ENCODE peak calls at places on chromosomes 16 and 17, in six cellular contexts. T, W, J, X, R and G are unnamed samples.

GRCh38 chr16:66541388-66542360 is 8.2 kb downstream of the TK2 start:
- DNase-seq in T (no peak), W (no peak), J (no peak), X (no peak), R (no peak), G (no peak)

GRCh38 chr17:42980766-42981397 is 517 bp downstream of the RUNDC1 start:
- DNase-seq in T (no peak), W (no peak), J (peak), X (no peak), R (peak), G (peak)

GRCh38 chr16:89815639-89816348 is 653 bp downstream of the FANCA start:
- DNase-seq in T (no peak), W (no peak), J (no peak), X (no peak), R (peak), G (peak)

GRCh38 chr16:81189100-81189664 is 49.3 kb upstream of the BCO1 start:
- DNase-seq in T (no peak), W (no peak), J (peak), X (no peak), R (no peak), G (no peak)

GRCh38 chr17:75564195-75564594 is 23.4 kb upstream of the MYO15B start:
- DNase-seq in T (no peak), W (no peak), J (no peak), X (no peak), R (no peak), G (no peak)

GRCh38 chr16:56246051-56246817 is 54.9 kb downstream of the GNAO1 start:
- DNase-seq in T (peak), W (no peak), J (peak), X (peak), R (peak), G (peak)

GRCh38 chr16:79754081-79754872 is 153.7 kb upstream of the MAF start:
- DNase-seq in T (no peak), W (no peak), J (no peak), X (no peak), R (no peak), G (no peak)

GRCh38 chr17:31095239-31096105 is 695 bp downstream of the NF1 start:
- DNase-seq in T (no peak), W (no peak), J (peak), X (no peak), R (peak), G (peak)

GRCh38 chr16:67399749-67400704 is 6.7 kb upstream of the TPPP3 start:
- DNase-seq in T (no peak), W (no peak), J (no peak), X (no peak), R (no peak), G (no peak)